ENCODE peak calls at places on chromosomes 6 and 20, in ten cellular contexts. K is naive thymus-derived CD4-positive, alpha-beta T cell; Z is NCI-H1092; S is stimulated activated CD4-positive, alpha-beta T cell treated with anti-CD3 and anti-CD28 coated beads, Interleukin-12 subunit alpha, Interleukin-12 subunit beta, amount 100 ng/mL, for 4 hours; G is CD8-positive, alpha-beta memory T cell; H is GM04503; P is foreskin fibroblast; C is omental fat pad; V is EL; J is PC-9. N is an unnamed sample.

GRCh38 chr20:38588303-38588702 is 7.3 kb downstream of the ADIG start:
- DNase-seq in V (no peak), P (no peak), H (no peak), K (no peak), J (no peak), G (no peak), S (no peak), C (no peak), Z (no peak), N (no peak)

GRCh38 chr6:160121981-160122380 is 366 bp downstream of the SLC22A1 start:
- DNase-seq in J (no peak), G (no peak), V (no peak), H (no peak), S (no peak), K (no peak), Z (no peak), C (no peak), P (no peak), N (no peak)

GRCh38 chr6:7377961-7378360 is 11.6 kb downstream of the CAGE1 start:
- DNase-seq in H (no peak), K (no peak), P (no peak), S (no peak), C (no peak), Z (no peak), V (no peak), J (no peak), G (no peak), N (no peak)

GRCh38 chr6:109370792-109371191 is 11.5 kb downstream of the CD164 start:
- DNase-seq in J (no peak), G (no peak), P (no peak), C (no peak), Z (no peak), H (no peak), K (no peak), V (no peak), S (no peak), N (no peak)

GRCh38 chr6:30520480-30520992 is 31.2 kb downstream of the HLA-E start:
- DNase-seq in J (peak), Z (no peak), S (no peak), G (no peak), P (no peak), C (no peak), V (no peak), H (no peak), K (no peak), N (peak)

GRCh38 chr20:25065625-25066338 is 7.8 kb upstream of the ACSS1 start:
- DNase-seq in S (peak), C (no peak), J (peak), G (peak), H (no peak), Z (no peak), P (peak), V (peak), K (peak), N (peak)

GRCh38 chr6:115545410-115545986 is 515.2 kb downstream of the FRK start:
- DNase-seq in P (no peak), J (no peak), K (no peak), G (no peak), H (no peak), C (no peak), S (no peak), Z (no peak), V (peak), N (no peak)

GRCh38 chr6:11586574-11586973 is 49.0 kb downstream of the TMEM170B start:
- DNase-seq in P (peak), K (no peak), C (no peak), S (no peak), J (peak), Z (no peak), V (peak), H (peak), G (no peak), N (peak)

GRCh38 chr6:148272084-148272483 is 70.6 kb upstream of the SASH1 start:
- DNase-seq in P (peak), Z (no peak), K (no peak), V (peak), S (no peak), J (no peak), G (no peak), C (no peak), H (peak), N (peak)

GRCh38 chr20:21936720-21937380 is 231.4 kb downstream of the PAX1 start:
- DNase-seq in K (no peak), S (no peak), Z (no peak), V (no peak), G (no peak), P (no peak), J (no peak), H (no peak), C (no peak), N (no peak)

GRCh38 chr20:23492292-23492691 is 1.4 kb downstream of the CST8 start:
- DNase-seq in P (no peak), C (no peak), S (peak), G (no peak), K (no peak), V (no peak), J (no peak), H (no peak), Z (no peak), N (no peak)

GRCh38 chr6:26295691-26296555 is 69.1 kb upstream of the BTN3A2 start:
- DNase-seq in G (no peak), Z (no peak), C (no peak), V (peak), J (peak), K (no peak), P (peak), S (no peak), H (peak), N (peak)

GRCh38 chr6:137039010-137039409 is 5.8 kb downstream of the IL20RA start:
- DNase-seq in G (no peak), K (no peak), V (no peak), H (no peak), P (no peak), J (no peak), C (no peak), S (no peak), Z (no peak), N (no peak)

GRCh38 chr6:21560249-21560648 is 33.3 kb upstream of the SOX4 start:
- DNase-seq in Z (no peak), K (no peak), S (no peak), H (no peak), G (no peak), V (no peak), P (no peak), C (no peak), J (no peak), N (no peak)

GRCh38 chr6:28643017-28643740 is 117.5 kb downstream of the GPX5 start:
- DNase-seq in C (no peak), H (peak), S (peak), P (peak), K (no peak), V (peak), G (no peak), Z (no peak), J (peak), N (peak)

GRCh38 chr6:45591816-45592359 is 214.2 kb upstream of the SUPT3H start:
- DNase-seq in H (no peak), G (no peak), S (no peak), C (no peak), J (no peak), V (no peak), P (no peak), Z (no peak), K (no peak), N (no peak)

GRCh38 chr20:48861444-48861843 is 33.6 kb upstream of the PREX1 start:
- DNase-seq in G (no peak), C (no peak), V (no peak), H (no peak), P (no peak), S (no peak), K (no peak), Z (no peak), J (no peak), N (no peak)

GRCh38 chr6:43981363-43981990 is 145.8 kb downstream of the MRPL14 start:
- DNase-seq in S (no peak), P (no peak), G (no peak), V (no peak), Z (no peak), H (no peak), C (peak), K (no peak), J (no peak), N (no peak)

GRCh38 chr20:7770046-7770445 is 170.2 kb downstream of the HAO1 start:
- DNase-seq in S (no peak), G (no peak), P (no peak), K (no peak), Z (no peak), J (no peak), H (no peak), V (no peak), C (no peak), N (no peak)

GRCh38 chr20:25136643-25137559 is 55.0 kb upstream of the VSX1 start:
- DNase-seq in G (no peak), H (peak), K (no peak), P (peak), J (peak), Z (no peak), S (no peak), C (no peak), V (peak), N (peak)

GRCh38 chr20:46355778-46356177 is 47.5 kb upstream of the CDH22 start:
- DNase-seq in V (no peak), H (no peak), S (no peak), J (no peak), Z (no peak), P (no peak), C (no peak), G (no peak), K (no peak), N (no peak)

GRCh38 chr20:45919536-45919933 is 7.6 kb upstream of the PLTP start:
- DNase-seq in K (no peak), C (no peak), S (no peak), J (no peak), V (peak), P (peak), H (no peak), G (no peak), Z (no peak), N (no peak)

GRCh38 chr20:49865559-49865958 is 49.8 kb downstream of the SPATA2 start:
- DNase-seq in S (no peak), K (no peak), V (peak), H (peak), P (peak), Z (no peak), G (no peak), J (no peak), C (no peak), N (no peak)

GRCh38 chr6:104682722-104683643 is 176.7 kb downstream of the HACE1 start:
- DNase-seq in V (peak), J (no peak), C (no peak), P (peak), K (peak), H (no peak), Z (peak), S (peak), G (peak), N (peak)

GRCh38 chr6:135258970-135259369 is 77.9 kb downstream of the MYB start:
- DNase-seq in H (no peak), J (peak), C (no peak), S (no peak), Z (no peak), K (no peak), P (no peak), V (no peak), G (no peak), N (peak)

N was measured in epithelial cell of esophagus.